ENCODE peak calls at places on chromosomes 4 and X, in ten cellular contexts. K is astrocyte of the cerebellum; C is heart left ventricle; H is foreskin keratinocyte; O is stomach; B is SK-N-SH; D is CD8-positive, alpha-beta T cell; N is sigmoid colon; L is psoas muscle; Z is type B pancreatic cell. P is an unnamed sample.
A peak's percentile ranks its signal among the peaks of the same experiment; 100 is the strongest.

GRCh38 chrX:110168585-110168984 is 149.3 kb downstream of the AMMECR1 start:
- DNase-seq in N (no peak), H (no peak), K (no peak), D (no peak), O (no peak), Z (no peak), L (no peak), C (no peak), B (no peak), P (no peak)

GRCh38 chrX:46770006-46770816 is 11.3 kb upstream of the SLC9A7 start:
- DNase-seq in B (no peak), O (no peak), N (no peak), C (no peak), H (no peak), Z (no peak), L (no peak), K (no peak), D (no peak), P (no peak)

GRCh38 chr4:1246111-1246881 is 2.6 kb downstream of the CTBP1 start:
- DNase-seq in L (peak; percentile 55), H (no peak), N (peak; percentile 64), D (no peak), Z (no peak), O (no peak), C (peak; percentile 17), K (no peak), B (peak; percentile 23), P (no peak)

GRCh38 chrX:132367984-132368383 is 120.9 kb downstream of the MBNL3 start:
- DNase-seq in D (no peak), B (no peak), N (no peak), H (no peak), C (no peak), K (no peak), L (no peak), O (no peak), Z (no peak), P (no peak)

GRCh38 chr4:1250527-1250812 is 1.5 kb upstream of the CTBP1 start:
- DNase-seq in Z (peak; percentile 66), D (no peak), O (no peak), L (no peak), H (no peak), C (no peak), K (no peak), B (peak; percentile 8), N (no peak), P (no peak)

GRCh38 chr4:89055157-89056080 is 1.6 kb downstream of the FAM13A start:
- DNase-seq in D (no peak), H (no peak), C (no peak), K (no peak), L (no peak), N (no peak), B (no peak), Z (no peak), O (no peak), P (no peak)

GRCh38 chrX:108439434-108439883 is at the start of gene COL4A5:
- DNase-seq in L (peak; percentile 61), D (no peak), N (peak; percentile 70), C (peak; percentile 51), K (peak; percentile 74), O (peak; percentile 49), B (no peak), Z (peak; percentile 77), H (peak; percentile 90), P (peak; percentile 68)

GRCh38 chr4:83542225-83542624 is 6.3 kb downstream of the GPAT3 start:
- DNase-seq in H (no peak), N (no peak), D (no peak), Z (no peak), B (no peak), C (no peak), L (no peak), O (no peak), K (no peak), P (no peak)

DNA sequence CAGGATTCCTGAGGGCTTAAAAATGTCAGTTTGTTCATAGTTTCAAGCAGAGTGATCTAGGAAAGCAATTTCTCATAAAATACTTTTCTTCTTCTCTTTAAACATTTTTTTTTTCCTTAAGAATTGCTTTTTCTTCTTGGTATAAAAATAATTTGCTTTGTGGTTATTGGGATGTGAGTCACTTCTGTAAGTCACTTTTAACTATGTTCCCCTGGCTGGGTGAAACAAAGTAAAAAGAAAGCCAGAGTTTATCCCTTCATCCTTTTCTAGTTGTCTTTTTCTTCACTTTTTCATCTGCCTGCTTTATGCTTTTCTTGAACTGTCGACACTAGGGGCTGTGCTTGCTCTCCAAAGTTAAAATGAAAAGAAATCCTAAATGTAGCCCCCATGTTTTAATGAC is 33.5 kb downstream of the ARSJ start:
- DNase-seq in N (no peak), C (no peak), L (no peak), H (no peak), D (no peak), K (no peak), B (no peak), Z (no peak), O (no peak), P (no peak)
- TF ChIP-seq CTCF in N (no peak), C (no peak), L (no peak), H (no peak), D (no peak), K (no peak), B (no peak), Z (no peak), O (no peak), P (no peak)

DNA sequence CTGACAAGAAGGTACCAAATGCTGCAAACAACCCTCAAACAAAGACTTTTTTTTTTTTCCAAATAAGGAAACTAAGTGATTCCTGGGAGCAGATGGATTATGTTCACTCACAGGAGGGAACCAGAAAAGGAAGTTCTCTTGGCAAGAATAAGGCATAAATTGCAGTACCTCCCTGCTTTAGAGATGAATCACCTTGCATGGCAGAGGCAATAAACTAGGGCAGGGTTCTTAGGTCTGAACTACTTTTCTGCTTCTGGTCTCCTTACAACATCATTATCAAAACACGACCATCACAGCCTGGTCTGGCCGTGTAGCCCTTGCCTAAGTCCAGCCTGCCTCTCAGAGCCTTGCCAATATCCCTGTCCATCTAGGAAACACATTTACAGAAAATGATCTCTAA is 6.3 kb downstream of the TMEM31 start:
- DNase-seq in L (no peak), H (no peak), N (no peak), C (no peak), Z (no peak), D (no peak), B (no peak), K (peak; percentile 59), O (no peak), P (no peak)
- TF ChIP-seq CTCF in L (no peak), H (no peak), N (no peak), C (no peak), Z (no peak), D (no peak), B (no peak), K (no peak), O (no peak), P (no peak)

GRCh38 chr4:15875663-15876460 is 62.7 kb downstream of the FGFBP1 start:
- DNase-seq in D (no peak), C (no peak), O (no peak), K (no peak), B (no peak), N (no peak), H (peak; percentile 71), L (no peak), Z (no peak), P (no peak)

GRCh38 chr4:15873117-15873516 is 65.4 kb downstream of the FGFBP1 start:
- DNase-seq in Z (no peak), N (no peak), C (no peak), D (no peak), B (no peak), L (no peak), O (no peak), H (no peak), K (no peak), P (no peak)

GRCh38 chr4:15874671-15875070 is 63.9 kb downstream of the FGFBP1 start:
- DNase-seq in N (no peak), H (no peak), Z (no peak), C (no peak), D (no peak), L (no peak), O (no peak), K (no peak), B (no peak), P (no peak)

GRCh38 chr4:15882675-15883086 is 55.9 kb downstream of the FGFBP1 start:
- DNase-seq in D (peak; percentile 44), N (peak; percentile 69), L (peak; percentile 57), K (peak; percentile 82), H (peak; percentile 32), Z (no peak), B (peak; percentile 57), C (peak; percentile 40), O (peak; percentile 39), P (no peak)

DNA sequence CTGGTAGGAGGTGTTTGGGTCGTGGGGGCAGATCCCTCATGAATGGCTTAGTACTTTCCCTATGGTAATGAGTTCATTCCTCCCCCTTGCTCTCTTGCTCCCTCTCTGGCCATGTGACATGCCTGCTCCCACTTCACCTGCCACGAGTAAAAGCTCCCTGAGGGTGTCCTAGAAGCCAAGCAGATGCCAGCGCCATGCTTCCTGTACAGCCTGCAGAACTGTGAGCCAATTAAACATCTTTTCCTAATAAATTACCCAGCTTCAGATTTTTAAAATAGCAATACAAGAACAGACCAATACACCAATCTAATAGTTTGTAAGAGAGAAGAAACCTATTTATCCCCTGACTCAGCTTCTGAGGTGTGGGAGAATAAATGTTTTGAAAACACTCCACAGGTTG is 60.5 kb downstream of the FGFBP1 start:
- DNase-seq in B (no peak), L (no peak), N (no peak), H (no peak), C (no peak), Z (no peak), D (no peak), K (no peak), O (no peak), P (no peak)
- TF ChIP-seq CTCF in B (no peak), L (no peak), N (no peak), H (no peak), C (no peak), Z (no peak), D (no peak), K (no peak), O (no peak), P (no peak)

GRCh38 chr4:97987019-97987648 is 156.1 kb downstream of the STPG2 start:
- DNase-seq in D (no peak), L (no peak), Z (no peak), N (no peak), O (no peak), H (peak; percentile 14), B (peak; percentile 41), K (peak; percentile 28), C (no peak), P (no peak)

GRCh38 chr4:97978791-97979488 is 164.3 kb downstream of the STPG2 start:
- DNase-seq in C (no peak), B (no peak), L (no peak), H (no peak), Z (no peak), N (no peak), O (no peak), K (no peak), D (no peak), P (no peak)

GRCh38 chr4:97990409-97990808 is 152.9 kb downstream of the STPG2 start:
- DNase-seq in L (no peak), O (no peak), D (no peak), K (no peak), Z (no peak), H (no peak), B (no peak), N (no peak), C (no peak), P (no peak)

DNA sequence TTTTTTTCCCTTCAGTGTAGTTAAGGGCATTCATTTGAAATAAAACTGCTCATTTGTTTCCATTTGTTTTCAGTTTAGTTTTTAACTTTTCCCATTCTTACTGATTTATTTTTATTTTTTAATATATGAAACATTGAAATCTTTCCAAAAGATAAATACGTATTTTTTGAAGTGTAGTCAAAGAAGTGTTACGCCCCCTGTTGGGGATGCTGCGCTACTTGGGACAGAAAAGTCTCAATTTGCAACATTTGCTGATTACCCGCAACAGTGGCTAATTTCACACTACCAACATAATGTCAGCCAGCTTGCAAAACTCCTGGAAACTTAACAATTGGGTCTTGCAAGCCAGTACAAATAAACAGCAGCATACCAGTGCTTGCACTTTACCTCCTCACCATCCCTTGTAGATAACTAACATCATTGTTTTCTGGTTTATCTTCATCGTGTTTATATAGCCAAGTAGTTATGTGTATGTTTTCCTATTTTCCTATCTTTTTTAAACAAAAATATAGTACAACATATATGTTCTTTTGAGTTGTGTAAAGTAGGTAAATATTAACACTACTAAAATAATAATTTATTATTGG is 158.6 kb downstream of the STPG2 start:
- DNase-seq in O (no peak), N (no peak), K (no peak), C (no peak), H (no peak), D (no peak), Z (no peak), B (no peak), L (no peak), P (no peak)
- TF ChIP-seq CTCF in O (no peak), N (no peak), K (peak; percentile 29), C (no peak), H (peak; percentile 42), D (no peak), Z (peak; percentile 71), B (peak; percentile 40), L (no peak), P (peak; percentile 70)